ENCODE peak calls at places on chromosomes 12 and 14, in ten cellular contexts. D is endothelial cell of umbilical vein; H is aorta; O is neural progenitor cell; R is lung; U is breast epithelium; C is adipocyte; A is CD8-positive, alpha-beta T cell; V is CD4-positive, CD25-positive, alpha-beta regulatory T cell; F is Peyer's patch. M is an unnamed sample. For H3K9me3 and H3K4me1, the result is how much of the 10 kb centered on the place peaks cover.

GRCh38 chr12:66735275-66735674 is 56.4 kb upstream of the GRIP1 start:
- DNase-seq in D (no peak), H (no peak), O (no peak), R (no peak), U (no peak), C (no peak), A (no peak), V (no peak), F (no peak), M (no peak)

GRCh38 chr14:56814468-56815074 is 4.3 kb upstream of the OTX2 start:
- DNase-seq in D (no peak), H (no peak), O (peak), R (no peak), U (no peak), C (no peak), A (no peak), V (no peak), F (no peak), M (no peak)

GRCh38 chr12:111430418-111431353 is 25.0 kb downstream of the SH2B3 start:
- DNase-seq in D (peak), H (no peak), O (no peak), R (no peak), U (no peak), C (no peak), A (peak), V (peak), F (peak), M (peak)

GRCh38 chr12:65204886-65205525 is 35.6 kb downstream of the LEMD3 start:
- DNase-seq in D (peak), H (no peak), O (no peak), R (no peak), U (no peak), C (no peak), A (no peak), V (no peak), F (peak), M (no peak)

GRCh38 chr12:113063396-113064350 is 7.1 kb downstream of the DTX1 start:
- DNase-seq in D (no peak), H (no peak), O (no peak), R (no peak), U (no peak), C (no peak), A (no peak), V (no peak), F (no peak), M (no peak)

GRCh38 chr12:47802312-47802711 is 17.4 kb downstream of the HDAC7 start:
- DNase-seq in D (no peak), H (no peak), O (peak), R (no peak), U (no peak), C (no peak), A (no peak), V (no peak), F (no peak), M (no peak)

GRCh38 chr14:89870335-89870734 is 84.2 kb downstream of the EFCAB11 start:
- DNase-seq in D (no peak), H (no peak), O (no peak), R (no peak), U (no peak), C (no peak), A (no peak), V (no peak), F (no peak), M (no peak)

GRCh38 chr12:26648584-26648983 is 184.4 kb downstream of the ITPR2 start:
- DNase-seq in D (peak), H (no peak), O (no peak), R (no peak), U (no peak), C (peak), A (no peak), V (no peak), F (no peak), M (no peak)

GRCh38 chr14:75554482-75554881 is 23.9 kb upstream of the FLVCR2 start:
- DNase-seq in D (no peak), H (no peak), O (no peak), R (no peak), U (no peak), C (no peak), A (no peak), V (no peak), F (no peak), M (no peak)

GRCh38 chr14:95048771-95049312 is 108.5 kb downstream of the DICER1 start:
- DNase-seq in D (no peak), H (no peak), O (no peak), R (no peak), U (no peak), C (no peak), A (no peak), V (no peak), F (no peak), M (no peak)

GRCh38 chr14:92880851-92881250 is 42.1 kb upstream of the CHGA start:
- DNase-seq in D (peak), H (no peak), O (peak), R (no peak), U (no peak), C (peak), A (no peak), V (no peak), F (no peak), M (no peak)

GRCh38 chr12:79908366-79908765 is 26.5 kb downstream of the PPP1R12A start:
- DNase-seq in D (no peak), H (no peak), O (no peak), R (no peak), U (no peak), C (no peak), A (no peak), V (no peak), F (no peak), M (no peak)

GRCh38 chr12:79911889-79912656 is 22.8 kb downstream of the PPP1R12A start:
- DNase-seq in D (no peak), H (no peak), O (no peak), R (no peak), U (no peak), C (no peak), A (no peak), V (no peak), F (no peak), M (no peak)
- H3K9me3 ChIP-seq in D (under half), H (under half), O (under half), R (under half), U (under half), C (under half), A (under half), V (under half), F (under half), M (under half)

DNA sequence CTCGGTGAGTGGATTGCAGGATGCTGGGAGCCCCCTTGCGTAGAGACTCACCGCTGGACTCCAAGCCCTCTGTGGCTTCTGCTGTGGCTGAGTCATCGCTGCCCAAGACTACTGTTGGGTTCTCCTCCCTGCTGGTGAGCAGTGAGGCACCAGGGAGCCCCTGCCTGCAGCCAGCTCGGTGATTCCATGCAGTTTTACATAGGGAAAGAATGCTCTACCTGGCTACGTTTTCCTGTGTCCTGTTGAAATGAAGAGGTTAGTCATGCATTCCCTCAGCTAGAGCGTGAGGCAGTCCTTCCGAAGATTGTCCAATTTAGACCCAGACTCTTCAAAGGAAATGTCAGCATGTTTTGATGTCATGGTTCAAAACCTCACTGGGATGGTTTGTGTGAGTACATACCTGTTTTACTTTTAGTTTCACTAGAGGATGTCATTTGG is 28.2 kb downstream of the TRAF3 start:
- DNase-seq in D (no peak), H (no peak), O (no peak), R (no peak), U (no peak), C (peak), A (peak), V (peak), F (peak), M (peak)
- H3K4me1 ChIP-seq in D (under half), H (under half), O (under half), R (under half), U (under half), C (under half), A (under half), V (half or more), F (under half), M (under half)

GRCh38 chr12:34333337-34333736 is 311.0 kb downstream of the ALG10 start:
- DNase-seq in D (no peak), H (no peak), O (no peak), R (no peak), U (no peak), C (no peak), A (no peak), V (no peak), F (no peak), M (no peak)
- H3K9me3 ChIP-seq in D (under half), H (under half), O (under half), R (under half), U (half or more), C (under half), A (under half), V (under half), F (under half), M (under half)

DNA sequence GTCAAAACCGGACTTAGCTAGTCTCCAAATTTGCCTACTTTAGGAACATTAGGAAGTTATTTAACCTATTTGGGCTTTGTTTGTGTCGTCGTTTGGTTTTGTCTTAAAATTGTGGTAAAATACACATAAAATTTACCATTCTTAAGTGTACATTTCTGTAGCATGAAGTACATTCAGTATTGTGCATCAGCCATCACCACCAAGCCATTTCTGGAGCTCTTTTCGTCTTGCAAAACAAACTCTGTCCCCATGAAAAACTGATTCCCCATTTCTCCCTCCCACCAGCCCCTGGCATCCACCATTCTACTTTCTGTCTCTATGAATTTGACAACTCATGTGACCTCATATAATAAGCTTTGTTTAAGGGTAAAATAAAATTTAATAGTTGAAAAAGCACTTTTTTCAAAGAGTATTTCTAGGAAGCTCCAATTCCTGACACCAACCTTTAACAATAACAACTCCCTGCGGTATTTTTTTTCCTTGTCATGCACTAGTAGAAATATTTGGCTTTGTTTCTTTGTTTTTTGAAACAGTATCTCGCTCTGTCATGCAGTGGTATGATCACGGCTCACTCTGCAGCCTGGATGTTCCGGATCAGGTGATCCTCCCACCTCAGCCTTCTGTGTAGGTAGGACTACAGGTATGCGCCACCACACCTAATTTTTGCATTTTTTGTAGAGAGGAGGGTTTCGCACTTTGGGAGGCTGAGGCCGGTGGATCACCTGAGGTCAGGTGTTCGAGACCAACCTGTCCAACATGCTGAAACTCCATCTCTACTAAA is 3.6 kb upstream of the UBC start:
- DNase-seq in D (no peak), H (peak), O (no peak), R (no peak), U (peak), C (peak), A (no peak), V (no peak), F (no peak), M (no peak)
- H3K4me1 ChIP-seq in D (half or more), H (under half), O (half or more), R (under half), U (under half), C (under half), A (half or more), V (half or more), F (under half), M (half or more)

DNA sequence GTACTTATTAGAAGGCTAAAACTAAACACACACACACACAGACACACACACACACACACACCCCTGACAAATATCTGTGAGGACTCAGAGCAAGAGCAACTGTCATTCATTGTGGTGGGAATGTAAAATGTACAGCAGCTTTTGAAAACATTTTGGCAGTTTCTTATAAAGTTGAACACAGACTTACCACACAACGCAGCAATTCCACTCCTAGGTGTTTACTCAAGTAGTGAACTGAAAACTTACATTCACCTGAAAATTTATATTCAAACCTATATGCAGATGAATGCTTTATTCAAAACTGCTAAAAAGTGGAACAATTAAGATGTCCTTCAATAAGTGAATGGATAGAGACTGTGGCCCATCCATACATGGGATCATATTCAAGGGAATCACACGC is 18.6 kb downstream of the ZNF605 start:
- DNase-seq in D (no peak), H (no peak), O (no peak), R (no peak), U (no peak), C (no peak), A (no peak), V (no peak), F (no peak), M (no peak)
- H3K9me3 ChIP-seq in D (under half), H (under half), O (under half), R (under half), U (half or more), C (half or more), A (under half), V (under half), F (under half), M (under half)

GRCh38 chr14:78975734-78976133 is 805.6 kb downstream of the NRXN3 start:
- DNase-seq in D (no peak), H (no peak), O (no peak), R (no peak), U (no peak), C (no peak), A (no peak), V (no peak), F (no peak), M (no peak)
- H3K4me1 ChIP-seq in D (under half), H (under half), O (under half), R (under half), U (under half), C (under half), A (under half), V (under half), F (under half), M (under half)

GRCh38 chr14:85958069-85958468 is 428.1 kb downstream of the FLRT2 start:
- DNase-seq in D (no peak), H (no peak), O (no peak), R (no peak), U (no peak), C (no peak), A (no peak), V (no peak), F (no peak), M (no peak)
- H3K9me3 ChIP-seq in D (under half), H (under half), O (under half), R (under half), U (under half), C (under half), A (under half), V (under half), F (under half), M (under half)

GRCh38 chr12:92032965-92033364 is 112.7 kb downstream of the BTG1 start:
- DNase-seq in D (no peak), H (no peak), O (no peak), R (no peak), U (no peak), C (no peak), A (no peak), V (no peak), F (no peak), M (no peak)
- H3K4me1 ChIP-seq in D (under half), H (under half), O (under half), R (under half), U (under half), C (under half), A (half or more), V (half or more), F (under half), M (half or more)

DNA sequence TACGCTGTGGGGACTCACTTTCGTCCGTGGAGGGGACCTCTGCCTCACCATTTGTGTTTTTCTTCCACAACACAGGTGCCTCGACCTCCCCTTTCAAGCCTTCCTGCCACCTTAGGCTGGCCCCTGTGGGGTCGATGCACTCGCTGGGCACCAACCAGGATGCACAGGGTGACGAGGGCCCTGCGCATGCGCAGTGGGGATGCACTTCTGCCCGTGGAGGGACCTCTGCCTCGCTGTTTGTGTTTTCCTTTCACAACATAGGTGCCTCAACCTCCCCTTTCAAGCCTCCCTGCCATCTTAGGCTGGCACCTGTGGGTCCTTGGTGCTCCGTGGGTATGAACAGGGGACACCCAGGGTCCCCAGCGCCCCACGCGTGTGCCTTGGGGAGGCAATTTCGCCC is 356.8 kb downstream of the ALG10 start:
- DNase-seq in D (no peak), H (no peak), O (no peak), R (no peak), U (no peak), C (no peak), A (no peak), V (no peak), F (no peak), M (no peak)
- H3K9me3 ChIP-seq in D (under half), H (under half), O (under half), R (under half), U (half or more), C (under half), A (under half), V (under half), F (under half), M (under half)

GRCh38 chr12:104668274-104668718 is 211.5 kb downstream of the CHST11 start:
- DNase-seq in D (no peak), H (no peak), O (no peak), R (no peak), U (no peak), C (no peak), A (no peak), V (no peak), F (no peak), M (no peak)

GRCh38 chr12:104665296-104665695 is 208.5 kb downstream of the CHST11 start:
- DNase-seq in D (no peak), H (no peak), O (no peak), R (no peak), U (no peak), C (no peak), A (no peak), V (no peak), F (no peak), M (no peak)

GRCh38 chr12:104669851-104670337 is 213.1 kb downstream of the CHST11 start:
- DNase-seq in D (no peak), H (no peak), O (no peak), R (peak), U (no peak), C (no peak), A (peak), V (peak), F (peak), M (no peak)

GRCh38 chr12:104669057-104669770 is 212.5 kb downstream of the CHST11 start:
- DNase-seq in D (peak), H (peak), O (peak), R (peak), U (peak), C (peak), A (no peak), V (no peak), F (no peak), M (no peak)

GRCh38 chr12:104667139-104667538 is 210.4 kb downstream of the CHST11 start:
- DNase-seq in D (no peak), H (no peak), O (no peak), R (peak), U (no peak), C (peak), A (no peak), V (no peak), F (no peak), M (no peak)
- H3K4me1 ChIP-seq in D (under half), H (under half), O (under half), R (under half), U (under half), C (half or more), A (under half), V (under half), F (under half), M (under half)